ENCODE peak calls at places on chromosomes 12 and 14, in ten cellular contexts. A, K, R, P, I, F, Z, M, G and E are unnamed samples.

GRCh38 chr12:118645219-118645618 is 268.9 kb downstream of the SUDS3 start:
- DNase-seq in A (no peak), K (no peak), R (peak), P (no peak), I (no peak), F (no peak), Z (peak), M (no peak), G (no peak), E (no peak)

GRCh38 chr12:50626026-50626425 is 121.2 kb downstream of the DIP2B start:
- DNase-seq in A (no peak), K (peak), R (no peak), P (no peak), I (no peak), F (no peak), Z (no peak), M (no peak), G (no peak), E (no peak)

GRCh38 chr14:68147331-68147730 is 327.8 kb downstream of the RAD51B start:
- DNase-seq in A (no peak), K (no peak), R (no peak), P (peak), I (no peak), F (no peak), Z (no peak), M (no peak), G (no peak), E (no peak)

GRCh38 chr12:92929957-92930356 is 862 bp upstream of the EEA1 start:
- DNase-seq in A (peak), K (no peak), R (no peak), P (no peak), I (no peak), F (no peak), Z (no peak), M (no peak), G (no peak), E (no peak)

GRCh38 chr12:97960741-97961608 is 498.4 kb downstream of the RMST start:
- DNase-seq in A (peak), K (peak), R (no peak), P (peak), I (no peak), F (no peak), Z (peak), M (no peak), G (no peak), E (peak)

GRCh38 chr12:106710143-106710893 is 64.2 kb upstream of the RIC8B start:
- DNase-seq in A (no peak), K (no peak), R (no peak), P (no peak), I (no peak), F (no peak), Z (no peak), M (no peak), G (no peak), E (no peak)

GRCh38 chr12:45907955-45908354 is 82.4 kb downstream of the SCAF11 start:
- DNase-seq in A (no peak), K (peak), R (no peak), P (no peak), I (no peak), F (no peak), Z (no peak), M (no peak), G (no peak), E (peak)

GRCh38 chr14:20652996-20653975 is 11.8 kb upstream of the OR6S1 start:
- DNase-seq in A (peak), K (peak), R (peak), P (peak), I (no peak), F (peak), Z (peak), M (no peak), G (peak), E (peak)

GRCh38 chr12:6936642-6937480 is 6.8 kb upstream of the RNU7-1 start:
- DNase-seq in A (no peak), K (peak), R (no peak), P (no peak), I (no peak), F (no peak), Z (no peak), M (no peak), G (no peak), E (peak)

GRCh38 chr12:85424581-85425348 is 144.7 kb downstream of the ALX1 start:
- DNase-seq in A (peak), K (peak), R (peak), P (peak), I (no peak), F (no peak), Z (peak), M (no peak), G (peak), E (peak)

GRCh38 chr14:32201196-32201815 is 539 bp upstream of the RNU6-7 start:
- DNase-seq in A (peak), K (peak), R (peak), P (peak), I (peak), F (peak), Z (peak), M (peak), G (peak), E (peak)

GRCh38 chr14:105012171-105012985 is 8.5 kb downstream of the CDCA4 start:
- DNase-seq in A (no peak), K (peak), R (no peak), P (no peak), I (peak), F (no peak), Z (no peak), M (no peak), G (no peak), E (peak)

GRCh38 chr14:74245292-74245691 is 6.0 kb downstream of the VSX2 start:
- DNase-seq in A (no peak), K (no peak), R (no peak), P (no peak), I (no peak), F (no peak), Z (no peak), M (no peak), G (no peak), E (no peak)

GRCh38 chr12:11553871-11554533 is 95.5 kb upstream of the ETV6 start:
- DNase-seq in A (peak), K (peak), R (peak), P (peak), I (no peak), F (no peak), Z (peak), M (no peak), G (peak), E (peak)

GRCh38 chr14:55731881-55732498 is 152.0 kb downstream of the KTN1 start:
- DNase-seq in A (peak), K (peak), R (no peak), P (peak), I (no peak), F (no peak), Z (peak), M (no peak), G (peak), E (no peak)

GRCh38 chr14:24051162-24051788 is 534 bp upstream of the CARMIL3 start:
- DNase-seq in A (no peak), K (no peak), R (no peak), P (no peak), I (no peak), F (peak), Z (peak), M (no peak), G (no peak), E (no peak)

GRCh38 chr12:53172352-53172751 is 8.2 kb upstream of the ZNF740 start:
- DNase-seq in A (no peak), K (no peak), R (no peak), P (peak), I (no peak), F (peak), Z (no peak), M (no peak), G (peak), E (no peak)

GRCh38 chr12:53173085-53173715 is 7.3 kb upstream of the ZNF740 start:
- DNase-seq in A (no peak), K (no peak), R (no peak), P (no peak), I (no peak), F (peak), Z (no peak), M (no peak), G (no peak), E (no peak)

GRCh38 chr12:53171725-53172329 is 8.7 kb upstream of the ZNF740 start:
- DNase-seq in A (no peak), K (no peak), R (no peak), P (no peak), I (no peak), F (peak), Z (no peak), M (no peak), G (no peak), E (no peak)

GRCh38 chr12:53176750-53177149 is 3.8 kb upstream of the ZNF740 start:
- DNase-seq in A (no peak), K (no peak), R (no peak), P (no peak), I (no peak), F (no peak), Z (no peak), M (no peak), G (no peak), E (no peak)

DNA sequence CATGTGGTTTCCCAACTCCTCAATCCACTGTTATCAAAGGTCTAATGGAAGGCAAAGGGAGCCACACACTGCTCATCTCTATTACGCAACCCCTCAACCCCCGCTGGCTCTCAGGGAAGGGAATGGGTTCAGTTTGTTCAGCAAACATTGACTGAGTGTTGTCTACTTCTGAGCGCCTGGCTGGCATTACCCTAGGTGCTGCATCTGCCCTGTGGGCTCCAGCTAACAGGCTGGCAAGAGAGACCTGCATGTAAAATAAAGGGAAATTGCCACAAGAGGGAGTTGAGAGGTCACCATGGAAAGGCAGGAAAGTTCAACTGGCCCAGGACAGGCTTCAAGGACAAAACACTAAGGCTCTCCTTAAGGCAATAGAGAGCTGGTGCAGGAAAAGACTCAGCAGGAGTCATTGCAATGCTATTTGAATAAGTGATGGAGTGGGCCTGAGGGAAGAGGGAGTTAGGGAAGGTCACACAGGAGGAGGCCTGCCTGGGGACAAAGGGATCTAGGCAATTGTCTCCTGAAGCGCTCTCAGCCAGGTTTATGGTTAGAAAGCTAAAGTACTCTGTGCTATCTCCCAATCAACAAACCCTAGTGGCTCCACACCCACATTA is 5.5 kb upstream of the ZNF740 start:
- DNase-seq in A (peak), K (no peak), R (no peak), P (peak), I (no peak), F (peak), Z (no peak), M (no peak), G (no peak), E (peak)
- TF ChIP-seq CTCF in A (no peak), K (no peak), R (no peak), P (peak), I (peak), F (no peak), Z (peak), M (peak), G (peak), E (peak)

GRCh38 chr14:38618514-38618913 is 362.6 kb upstream of the CLEC14A start:
- DNase-seq in A (no peak), K (no peak), R (no peak), P (no peak), I (no peak), F (no peak), Z (no peak), M (no peak), G (no peak), E (no peak)
- TF ChIP-seq CTCF in A (no peak), K (no peak), R (no peak), P (peak), I (no peak), F (no peak), Z (peak), M (no peak), G (no peak), E (no peak)

GRCh38 chr14:86802726-86803125 is 1190.3 kb downstream of the GALC start:
- DNase-seq in A (no peak), K (no peak), R (no peak), P (peak), I (no peak), F (no peak), Z (no peak), M (no peak), G (no peak), E (no peak)

GRCh38 chr14:86797075-86797351 is 1196.0 kb downstream of the GALC start:
- DNase-seq in A (no peak), K (no peak), R (no peak), P (no peak), I (no peak), F (no peak), Z (no peak), M (no peak), G (no peak), E (no peak)

GRCh38 chr14:86796221-86797074 is 1196.5 kb downstream of the GALC start:
- DNase-seq in A (no peak), K (no peak), R (no peak), P (peak), I (no peak), F (no peak), Z (no peak), M (no peak), G (no peak), E (no peak)

GRCh38 chr14:86798330-86798729 is 1194.7 kb downstream of the GALC start:
- DNase-seq in A (no peak), K (no peak), R (no peak), P (peak), I (no peak), F (no peak), Z (no peak), M (no peak), G (no peak), E (no peak)

DNA sequence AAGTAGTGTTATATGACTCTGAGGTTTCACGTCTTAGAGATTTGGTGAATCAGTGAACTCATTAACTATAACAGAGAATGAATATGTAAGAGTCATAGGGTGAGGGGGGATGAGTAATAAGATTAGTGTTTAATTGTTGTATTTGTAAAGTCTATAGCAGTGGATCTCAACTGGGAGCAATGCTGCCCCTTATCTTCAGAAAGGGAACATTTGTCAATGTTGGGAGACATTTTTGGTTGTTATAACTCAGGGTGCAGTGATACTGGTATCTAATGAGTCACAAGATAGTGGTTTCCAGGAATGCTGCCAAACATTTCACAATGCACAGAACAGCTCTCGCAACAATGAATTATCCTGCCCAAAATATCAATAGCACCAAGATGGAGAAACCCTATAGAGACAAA is 1193.7 kb downstream of the GALC start:
- DNase-seq in A (peak), K (no peak), R (peak), P (peak), I (no peak), F (no peak), Z (no peak), M (no peak), G (peak), E (no peak)
- TF ChIP-seq CTCF in A (no peak), K (no peak), R (no peak), P (peak), I (no peak), F (no peak), Z (no peak), M (no peak), G (no peak), E (no peak)

GRCh38 chr12:14651371-14651770 is 45.0 kb downstream of the GUCY2C start:
- DNase-seq in A (no peak), K (no peak), R (no peak), P (no peak), I (no peak), F (no peak), Z (no peak), M (no peak), G (no peak), E (no peak)

GRCh38 chr12:14655284-14655683 is 41.1 kb downstream of the GUCY2C start:
- DNase-seq in A (no peak), K (no peak), R (no peak), P (no peak), I (no peak), F (no peak), Z (no peak), M (no peak), G (no peak), E (no peak)

GRCh38 chr12:14654416-14654815 is 42.0 kb downstream of the GUCY2C start:
- DNase-seq in A (no peak), K (no peak), R (peak), P (no peak), I (no peak), F (no peak), Z (no peak), M (no peak), G (no peak), E (no peak)

GRCh38 chr12:14654842-14655241 is 41.6 kb downstream of the GUCY2C start:
- DNase-seq in A (no peak), K (no peak), R (no peak), P (no peak), I (no peak), F (no peak), Z (no peak), M (no peak), G (no peak), E (no peak)

DNA sequence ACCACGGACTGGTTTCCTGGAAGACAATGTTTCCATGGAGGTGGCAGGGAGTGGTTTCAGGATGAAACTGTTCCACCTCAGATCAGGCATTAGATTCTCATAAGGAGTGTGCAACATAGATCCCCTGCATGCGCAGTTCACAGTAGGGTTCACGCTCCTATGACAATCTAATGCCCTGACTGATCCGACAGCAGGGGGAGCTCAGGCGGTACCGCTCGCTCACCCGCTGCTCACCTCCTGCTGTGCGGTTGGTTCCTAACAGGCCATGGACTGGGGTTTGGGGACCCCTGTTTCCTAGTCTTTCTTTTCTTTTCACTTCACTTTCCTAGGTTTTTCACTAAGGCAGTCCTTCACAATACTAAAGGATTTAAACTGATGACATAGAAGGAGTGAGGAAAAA is 39.6 kb downstream of the GUCY2C start:
- DNase-seq in A (no peak), K (no peak), R (no peak), P (no peak), I (no peak), F (no peak), Z (no peak), M (no peak), G (no peak), E (no peak)
- TF ChIP-seq CTCF in A (no peak), K (no peak), R (no peak), P (no peak), I (no peak), F (no peak), Z (no peak), M (no peak), G (no peak), E (no peak)

GRCh38 chr12:752673-753400 is 458 bp downstream of the WNK1 start:
- DNase-seq in A (peak), K (peak), R (no peak), P (peak), I (peak), F (peak), Z (peak), M (peak), G (peak), E (peak)
- TF ChIP-seq CTCF in A (no peak), K (peak), R (no peak), P (no peak), I (no peak), F (no peak), Z (peak), M (peak), G (no peak), E (peak)

DNA sequence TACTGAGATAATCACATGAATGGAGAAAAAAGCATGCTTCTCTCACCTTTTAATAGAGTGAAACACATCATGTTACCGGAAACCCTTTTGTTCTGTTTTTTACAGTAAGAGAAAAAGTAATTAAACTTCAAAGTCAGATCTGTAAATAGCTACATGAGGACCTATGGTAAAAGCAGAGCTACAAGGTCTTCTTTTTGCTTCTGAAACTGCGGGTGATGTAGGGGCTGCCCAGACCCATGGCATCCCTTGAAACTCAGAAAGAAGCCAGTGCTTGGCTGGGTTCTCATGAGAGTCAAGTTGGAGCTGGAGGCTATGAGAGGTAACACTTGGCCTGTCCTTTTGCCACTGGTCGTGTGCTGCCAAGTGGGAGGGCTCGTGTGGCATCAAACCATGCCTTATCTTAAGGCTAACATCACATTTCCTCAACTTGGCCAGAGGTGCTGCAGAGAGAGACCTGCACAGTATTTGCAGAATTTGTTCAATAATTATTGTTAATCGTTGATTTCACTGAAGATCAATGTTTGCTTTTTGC is 47.6 kb downstream of the EML1 start:
- DNase-seq in A (no peak), K (no peak), R (no peak), P (no peak), I (no peak), F (no peak), Z (no peak), M (no peak), G (no peak), E (no peak)
- TF ChIP-seq CTCF in A (no peak), K (no peak), R (no peak), P (no peak), I (no peak), F (no peak), Z (no peak), M (no peak), G (no peak), E (no peak)